ENCODE peak calls at places on chromosome 14, in four cellular contexts. S is naive thymus-derived CD4-positive, alpha-beta T cell; E is fibroblast of the conjunctiva; H is NCI-H2081. I is an unnamed sample.

GRCh38 chr14:31336646-31337045 is 83.7 kb downstream of the HEATR5A start:
- DNase-seq in S (no peak), H (no peak), E (peak; percentile 40), I (no peak)

GRCh38 chr14:60396718-60397343 is 89.0 kb downstream of the C14orf39 start:
- DNase-seq in S (no peak), E (no peak), H (no peak), I (no peak)

GRCh38 chr14:36845346-36846042 is 183.8 kb downstream of the PAX9 start:
- DNase-seq in E (no peak), S (no peak), H (no peak), I (no peak)

GRCh38 chr14:65131176-65131765 is 29.0 kb upstream of the MAX start:
- DNase-seq in E (no peak), S (no peak), H (no peak), I (no peak)

GRCh38 chr14:23829736-23830474 is 123.7 kb upstream of the DHRS4 start:
- DNase-seq in S (no peak), H (no peak), E (peak; percentile 76), I (no peak)

GRCh38 chr14:58702466-58703148 is 64.8 kb downstream of the DACT1 start:
- DNase-seq in S (no peak), H (no peak), E (no peak), I (no peak)

GRCh38 chr14:22047105-22047504 is 373.5 kb upstream of the OR4E1 start:
- DNase-seq in E (no peak), H (no peak), S (peak; percentile 68), I (no peak)

GRCh38 chr14:75274045-75274898 is 4.4 kb upstream of the FOS start:
- DNase-seq in H (no peak), S (no peak), E (no peak), I (no peak)

GRCh38 chr14:102957222-102957621 is 34.8 kb downstream of the AMN start:
- DNase-seq in H (no peak), E (no peak), S (no peak), I (no peak)

GRCh38 chr14:99146991-99147740 is 124.8 kb downstream of the BCL11B start:
- DNase-seq in E (no peak), S (no peak), H (no peak), I (no peak)

GRCh38 chr14:64702493-64703392 is 1.5 kb upstream of the PLEKHG3 start:
- DNase-seq in H (peak; percentile 70), S (peak; percentile 23), E (no peak), I (peak; percentile 24)

GRCh38 chr14:102591372-102591943 is 991 bp upstream of the RCOR1 start:
- DNase-seq in S (peak; percentile 35), H (no peak), E (no peak), I (no peak)

GRCh38 chr14:74217672-74218448 is 21.4 kb upstream of the VSX2 start:
- DNase-seq in E (peak; percentile 24), S (peak; percentile 42), H (peak; percentile 62), I (peak; percentile 29)

GRCh38 chr14:100406505-100407131 is 83.5 kb downstream of the SLC25A47 start:
- DNase-seq in S (no peak), E (no peak), H (no peak), I (no peak)

GRCh38 chr14:22485178-22485577 is 103.8 kb downstream of the DAD1 start:
- DNase-seq in E (no peak), S (no peak), H (no peak), I (no peak)

GRCh38 chr14:101216725-101217463 is 313.4 kb upstream of the RTL1 start:
- DNase-seq in S (no peak), H (no peak), E (no peak), I (no peak)

GRCh38 chr14:35991356-35991755 is 165.2 kb downstream of the BRMS1L start:
- DNase-seq in E (no peak), H (no peak), S (no peak), I (peak; percentile 83)

GRCh38 chr14:60805881-60806569 is 71.5 kb downstream of the MNAT1 start:
- DNase-seq in H (no peak), S (no peak), E (peak; percentile 13), I (no peak)

GRCh38 chr14:92531151-92531873 is 17.7 kb downstream of the RIN3 start:
- DNase-seq in S (no peak), E (no peak), H (no peak), I (no peak)

I was measured in NCI-H2029.